ENCODE peak calls at places on chromosomes 5 and 9, in ten cellular contexts. F, Q, I, M, S, T, U, D, R and K are unnamed samples.

GRCh38 chr9:136740971-136741884 is 1.5 kb downstream of the LCN10 start:
- DNase-seq in U (no peak), I (no peak), F (no peak), M (peak), T (no peak), Q (peak), D (no peak), R (no peak), S (no peak), K (no peak)

GRCh38 chr9:101365181-101365580 is 19.6 kb downstream of the BAAT start:
- DNase-seq in F (no peak), T (no peak), I (no peak), D (no peak), U (no peak), Q (no peak), M (peak), S (no peak), R (peak), K (no peak)

GRCh38 chr5:141560141-141560540 is 58.7 kb downstream of the DIAPH1 start:
- DNase-seq in T (no peak), I (peak), D (no peak), R (peak), S (no peak), F (no peak), Q (no peak), U (peak), M (peak), K (peak)

GRCh38 chr9:118786877-118787276 is 582.4 kb downstream of the BRINP1 start:
- DNase-seq in F (no peak), U (no peak), T (no peak), M (no peak), S (no peak), D (no peak), R (no peak), Q (peak), I (no peak), K (no peak)

GRCh38 chr9:97529363-97530076 is 28.1 kb downstream of the TMOD1 start:
- DNase-seq in M (peak), R (no peak), S (no peak), D (no peak), U (no peak), F (no peak), T (no peak), I (peak), Q (no peak), K (peak)

GRCh38 chr5:40497573-40497972 is 182.1 kb upstream of the PTGER4 start:
- DNase-seq in D (no peak), R (peak), Q (no peak), S (no peak), T (no peak), U (peak), M (peak), I (peak), F (no peak), K (peak)

GRCh38 chr5:119269061-119269579 is 86.7 kb upstream of the TNFAIP8 start:
- DNase-seq in U (peak), F (peak), S (no peak), Q (peak), T (peak), R (peak), I (no peak), D (peak), M (peak), K (peak)

GRCh38 chr9:114860187-114860586 is 54.3 kb upstream of the TNFSF15 start:
- DNase-seq in Q (no peak), D (no peak), M (no peak), R (no peak), S (no peak), T (no peak), F (no peak), U (no peak), I (no peak), K (no peak)

GRCh38 chr5:62412549-62413329 is at the start of gene IPO11:
- DNase-seq in S (peak), F (peak), Q (peak), T (peak), I (peak), U (peak), D (peak), M (peak), R (peak), K (peak)

GRCh38 chr5:174145091-174145490 is 99.6 kb downstream of the NSG2 start:
- DNase-seq in Q (no peak), U (no peak), M (no peak), T (no peak), S (no peak), D (no peak), I (no peak), F (no peak), R (no peak), K (no peak)

GRCh38 chr5:58924306-58924705 is 341.4 kb downstream of the RAB3C start:
- DNase-seq in I (no peak), T (no peak), M (peak), F (no peak), Q (no peak), S (no peak), U (no peak), D (no peak), R (no peak), K (peak)

GRCh38 chr9:134193912-134194535 is 29.7 kb upstream of the RNU6ATAC start:
- DNase-seq in R (no peak), D (no peak), Q (no peak), M (no peak), S (no peak), I (no peak), U (no peak), F (no peak), T (no peak), K (no peak)

GRCh38 chr5:72015103-72015548 is 92.1 kb upstream of the MAP1B start:
- DNase-seq in T (no peak), S (no peak), U (no peak), I (peak), D (peak), M (peak), Q (peak), R (peak), F (peak), K (peak)

GRCh38 chr9:33029106-33029788 is 4.2 kb downstream of the DNAJA1 start:
- DNase-seq in I (peak), R (no peak), Q (peak), M (peak), D (peak), U (no peak), T (no peak), S (no peak), F (no peak), K (no peak)

GRCh38 chr5:96196407-96196806 is 234.8 kb upstream of the ELL2 start:
- DNase-seq in S (no peak), I (no peak), T (no peak), M (no peak), R (no peak), Q (no peak), U (no peak), F (no peak), D (no peak), K (no peak)

GRCh38 chr5:39194466-39195136 is 24.8 kb downstream of the FYB1 start:
- DNase-seq in F (no peak), M (peak), U (no peak), Q (no peak), S (no peak), R (peak), T (no peak), D (peak), I (peak), K (peak)

GRCh38 chr5:79621056-79621455 is 8.8 kb downstream of the TENT2 start:
- DNase-seq in D (no peak), R (peak), S (no peak), F (no peak), U (no peak), M (peak), I (peak), T (no peak), Q (no peak), K (peak)

GRCh38 chr9:1337169-1337568 is 287.0 kb downstream of the DMRT2 start:
- DNase-seq in U (no peak), M (peak), D (no peak), R (peak), F (no peak), T (no peak), Q (no peak), I (no peak), S (no peak), K (peak)

GRCh38 chr9:131755541-131756198 is 15.8 kb upstream of the RAPGEF1 start:
- DNase-seq in F (peak), Q (peak), R (peak), S (peak), D (peak), M (peak), T (peak), U (peak), I (peak), K (peak)

GRCh38 chr9:70053864-70054263 is 10.2 kb downstream of the MAMDC2 start:
- DNase-seq in S (no peak), R (peak), M (no peak), I (no peak), U (no peak), Q (peak), T (no peak), D (no peak), F (no peak), K (peak)

GRCh38 chr5:97101189-97101910 is 41.1 kb downstream of the LIX1 start:
- DNase-seq in U (peak), D (no peak), S (no peak), R (no peak), T (no peak), Q (no peak), F (peak), M (no peak), I (peak), K (peak)

GRCh38 chr9:133822439-133823065 is 84.4 kb upstream of the SARDH start:
- DNase-seq in I (no peak), D (no peak), S (no peak), Q (no peak), U (no peak), F (no peak), T (no peak), M (no peak), R (no peak), K (no peak)